ENCODE peak calls at places on chromosome 10, in five cellular contexts. X is A549, B is HepG2, C is H1, Q is K562. M is an unnamed sample.

GRCh38 chr10:120221873-120222485 is 235.0 kb upstream of the PLPP4 start:
- DNase-seq in X (peak), B (peak), C (peak), Q (peak), M (peak)

GRCh38 chr10:48444861-48445841 is 138.7 kb downstream of the MAPK8 start:
- DNase-seq in X (no peak), B (peak), C (no peak), Q (no peak), M (no peak)

GRCh38 chr10:127849896-127850295 is 42.8 kb downstream of the CLRN3 start:
- DNase-seq in X (no peak), B (no peak), C (no peak), Q (no peak), M (no peak)

GRCh38 chr10:111108441-111108840 is 31.6 kb downstream of the ADRA2A start:
- DNase-seq in X (no peak), B (no peak), C (no peak), Q (no peak), M (no peak)

GRCh38 chr10:99676895-99677294 is 17.6 kb downstream of the ENTPD7 start:
- DNase-seq in X (no peak), B (no peak), C (no peak), Q (no peak), M (no peak)

GRCh38 chr10:88194961-88195367 is 331.5 kb downstream of the PTEN start:
- DNase-seq in X (no peak), B (no peak), C (no peak), Q (no peak), M (no peak)

GRCh38 chr10:70615784-70616511 is 13.4 kb upstream of the PRF1 start:
- DNase-seq in X (no peak), B (no peak), C (no peak), Q (no peak), M (no peak)

GRCh38 chr10:71039551-71039950 is 151.2 kb upstream of the PCBD1 start:
- DNase-seq in X (no peak), B (no peak), C (no peak), Q (no peak), M (no peak)

GRCh38 chr10:124217031-124217430 is 123.6 kb upstream of the CHST15 start:
- DNase-seq in X (no peak), B (no peak), C (no peak), Q (no peak), M (no peak)

GRCh38 chr10:24894309-24894708 is 58.1 kb downstream of the PRTFDC1 start:
- DNase-seq in X (no peak), B (no peak), C (no peak), Q (peak), M (peak)

GRCh38 chr10:97494151-97494550 is 4.1 kb downstream of the MMS19 start:
- DNase-seq in X (no peak), B (no peak), C (no peak), Q (no peak), M (peak)

GRCh38 chr10:125707852-125708468 is 11.5 kb upstream of the EDRF1 start:
- DNase-seq in X (peak), B (peak), C (no peak), Q (no peak), M (no peak)

GRCh38 chr10:110008518-110009339 is 945 bp downstream of the ADD3 start:
- DNase-seq in X (peak), B (peak), C (no peak), Q (peak), M (peak)

GRCh38 chr10:76397210-76397881 is 965.9 kb downstream of the LRMDA start:
- DNase-seq in X (no peak), B (no peak), C (no peak), Q (no peak), M (no peak)

GRCh38 chr10:63627376-63627775 is 106.2 kb downstream of the REEP3 start:
- DNase-seq in X (no peak), B (no peak), C (no peak), Q (no peak), M (no peak)

GRCh38 chr10:103479135-103479534 is at the start of gene CALHM3:
- DNase-seq in X (peak), B (no peak), C (no peak), Q (peak), M (no peak)

GRCh38 chr10:75568721-75569120 is 137.3 kb downstream of the LRMDA start:
- DNase-seq in X (no peak), B (no peak), C (no peak), Q (no peak), M (no peak)

GRCh38 chr10:102644646-102645387 is 538 bp downstream of the TRIM8 start:
- DNase-seq in X (peak), B (peak), C (peak), Q (peak), M (peak)

GRCh38 chr10:118721005-118721876 is 33.5 kb downstream of the CACUL1 start:
- DNase-seq in X (peak), B (peak), C (no peak), Q (peak), M (peak)

GRCh38 chr10:119663866-119664698 is 12.9 kb downstream of the BAG3 start:
- DNase-seq in X (no peak), B (no peak), C (no peak), Q (peak), M (no peak)

GRCh38 chr10:71444284-71445054 is 47.7 kb downstream of the CDH23 start:
- DNase-seq in X (no peak), B (no peak), C (no peak), Q (no peak), M (no peak)

GRCh38 chr10:90960355-90960814 is 39.5 kb upstream of the ANKRD1 start:
- DNase-seq in X (peak), B (no peak), C (no peak), Q (no peak), M (peak)

GRCh38 chr10:9342865-9343450 is 1288.5 kb downstream of the GATA3 start:
- DNase-seq in X (no peak), B (peak), C (no peak), Q (peak), M (peak)

GRCh38 chr10:43202657-43203490 is 64.0 kb downstream of the RASGEF1A start:
- DNase-seq in X (no peak), B (no peak), C (peak), Q (peak), M (no peak)

GRCh38 chr10:119448579-119449209 is 93.8 kb downstream of the RGS10 start:
- DNase-seq in X (no peak), B (no peak), C (no peak), Q (no peak), M (no peak)

GRCh38 chr10:127877701-127878100 is 15.0 kb downstream of the CLRN3 start:
- DNase-seq in X (no peak), B (no peak), C (no peak), Q (no peak), M (peak)

GRCh38 chr10:98376485-98376884 is 38.5 kb downstream of the PYROXD2 start:
- DNase-seq in X (no peak), B (no peak), C (no peak), Q (no peak), M (no peak)

GRCh38 chr10:102758226-102758932 is 14.6 kb downstream of the WBP1L start:
- DNase-seq in X (no peak), B (no peak), C (no peak), Q (no peak), M (no peak)

GRCh38 chr10:115795964-115796363 is 477.0 kb downstream of the GFRA1 start:
- DNase-seq in X (no peak), B (no peak), C (no peak), Q (no peak), M (no peak)

GRCh38 chr10:43389867-43390266 is 18.4 kb downstream of the FXYD4 start:
- DNase-seq in X (no peak), B (no peak), C (no peak), Q (peak), M (no peak)

GRCh38 chr10:80104066-80104926 is 25.8 kb downstream of the TMEM254 start:
- DNase-seq in X (no peak), B (peak), C (no peak), Q (no peak), M (peak)

GRCh38 chr10:42754155-42755027 is 28.2 kb upstream of the BMS1 start:
- DNase-seq in X (peak), B (no peak), C (no peak), Q (no peak), M (peak)

GRCh38 chr10:43622022-43622421 is 15.8 kb downstream of the ZNF485 start:
- DNase-seq in X (no peak), B (no peak), C (no peak), Q (no peak), M (no peak)

GRCh38 chr10:79483299-79483698 is 29.0 kb upstream of the EIF5AL1 start:
- DNase-seq in X (no peak), B (no peak), C (no peak), Q (no peak), M (no peak)

GRCh38 chr10:17415046-17415643 is 39.2 kb downstream of the ST8SIA6 start:
- DNase-seq in X (no peak), B (no peak), C (no peak), Q (no peak), M (no peak)

GRCh38 chr10:60496181-60496580 is 106.5 kb upstream of the ANK3 start:
- DNase-seq in X (no peak), B (no peak), C (no peak), Q (no peak), M (no peak)

DNA sequence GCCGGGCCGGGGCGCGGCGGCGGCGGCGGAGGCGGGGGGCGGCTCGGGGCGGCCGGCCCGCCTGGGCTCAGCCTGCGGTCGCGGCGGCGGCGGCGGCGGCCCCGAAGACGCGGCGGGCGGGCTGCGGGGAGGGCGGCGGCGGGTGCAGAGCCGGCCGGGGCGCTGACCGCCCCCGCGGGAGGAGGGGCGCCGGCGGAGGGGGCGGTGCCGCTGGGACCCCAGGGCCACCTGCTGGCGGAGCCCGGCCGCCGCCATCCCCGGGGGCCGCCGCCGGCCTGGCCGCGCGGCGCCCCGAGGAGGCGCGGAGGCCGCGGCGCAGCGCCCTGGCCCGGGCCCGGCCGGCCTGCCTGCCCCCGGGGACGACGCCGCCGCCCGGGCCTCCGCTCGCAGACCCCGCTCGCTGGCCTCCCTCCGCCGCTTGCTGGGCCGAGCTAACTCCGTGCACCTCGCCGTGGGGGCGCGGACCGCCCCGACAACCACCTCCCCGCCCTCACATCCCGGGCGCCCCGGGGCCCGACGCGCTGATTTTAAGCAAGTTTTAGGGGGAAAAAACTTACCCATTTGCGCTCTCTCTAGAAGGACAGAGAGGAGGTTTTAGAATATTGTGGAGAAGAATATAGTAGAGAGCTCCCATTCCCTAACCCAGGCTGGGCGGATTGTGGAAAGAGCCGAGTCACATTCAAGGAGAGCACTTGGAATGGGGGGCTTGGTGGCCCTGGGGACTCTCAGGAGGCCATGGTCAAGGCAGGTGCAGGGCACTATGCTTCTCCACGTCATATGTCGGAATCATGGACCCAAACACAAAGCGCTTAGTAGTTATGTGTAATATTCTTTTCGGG is at the start of gene BEND7:
- DNase-seq in X (peak), B (no peak), C (no peak), Q (peak), M (peak)
- TF ChIP-seq JUN in X (no peak), B (no peak), C (no peak), Q (no peak), M (no peak)

DNA sequence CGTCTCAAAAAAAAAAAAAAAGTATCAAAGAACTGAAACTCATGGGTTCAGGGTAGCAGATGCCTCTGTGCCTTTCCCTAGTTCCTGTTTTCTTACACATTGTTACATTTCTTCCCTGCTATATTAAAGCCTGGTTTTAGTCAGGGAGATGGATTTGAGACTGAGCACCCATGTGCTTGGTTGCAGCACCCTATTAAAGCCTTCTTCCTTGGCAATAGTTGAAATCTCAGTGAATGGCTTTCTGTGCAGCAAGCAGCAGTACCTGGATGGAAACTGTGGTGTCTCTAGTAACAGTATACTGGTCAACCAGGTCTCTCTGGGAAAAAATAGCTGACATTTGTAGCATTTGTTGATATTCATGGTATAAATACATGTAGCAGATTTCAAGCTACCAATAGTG is 331.1 kb downstream of the ANKRD30A start:
- DNase-seq in X (no peak), B (no peak), C (no peak), Q (no peak), M (no peak)
- H3K4me3 ChIP-seq in X (no peak), B (no peak), C (no peak), Q (no peak), M (no peak)

DNA sequence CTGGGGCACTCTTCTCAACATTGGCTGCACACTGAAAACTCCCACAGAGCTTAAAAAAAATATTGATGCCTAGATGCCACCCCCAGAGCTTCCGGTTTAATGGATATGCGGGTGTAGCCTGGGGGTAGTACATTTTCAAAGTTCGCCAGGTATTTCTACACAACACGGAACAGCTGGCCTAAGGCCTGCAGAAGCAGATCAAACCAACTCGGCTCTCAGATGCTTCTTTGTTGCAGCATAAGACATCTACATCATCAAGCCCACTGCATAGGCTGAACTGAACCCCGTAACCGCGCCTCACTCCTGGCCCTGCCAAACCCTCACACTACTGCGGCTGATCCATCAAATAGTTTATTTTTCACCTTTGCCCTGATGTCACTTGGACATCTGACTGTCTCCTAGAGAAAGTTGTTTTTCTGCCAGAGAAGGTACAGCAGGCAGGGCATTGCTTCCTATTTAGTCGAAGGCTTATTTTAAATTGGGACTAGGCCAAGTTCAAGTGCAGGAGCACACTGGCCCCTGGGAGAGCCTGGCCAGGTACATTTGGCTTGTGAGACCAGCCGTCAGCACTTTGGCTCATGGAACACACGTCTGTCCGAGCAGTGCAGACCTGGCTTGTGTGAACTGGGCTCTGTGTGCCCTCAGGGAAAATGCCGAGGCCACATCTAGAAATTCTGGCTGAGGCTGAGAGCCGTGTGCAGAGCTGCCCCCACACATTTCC is 113.3 kb downstream of the TACC2 start:
- DNase-seq in X (peak), B (no peak), C (no peak), Q (no peak), M (no peak)
- TF ChIP-seq JUN in X (peak), B (no peak), C (no peak), Q (no peak), M (no peak)

GRCh38 chr10:30834636-30835035 is 197.0 kb downstream of the ZNF438 start:
- DNase-seq in X (no peak), B (no peak), C (no peak), Q (no peak), M (no peak)
- H3K4me3 ChIP-seq in X (no peak), B (no peak), C (no peak), Q (no peak), M (no peak)

GRCh38 chr10:92530421-92530820 is 43.5 kb downstream of the IDE start:
- DNase-seq in X (no peak), B (no peak), C (no peak), Q (no peak), M (no peak)
- TF ChIP-seq JUN in X (no peak), B (no peak), C (no peak), Q (no peak), M (no peak)

GRCh38 chr10:1026578-1026977 is 919 bp upstream of the IDI2 start:
- DNase-seq in X (no peak), B (no peak), C (no peak), Q (no peak), M (no peak)
- H3K4me3 ChIP-seq in X (no peak), B (no peak), C (no peak), Q (no peak), M (no peak)

GRCh38 chr10:12597800-12598750 is 248.7 kb downstream of the CAMK1D start:
- DNase-seq in X (no peak), B (no peak), C (no peak), Q (no peak), M (no peak)
- TF ChIP-seq JUN in X (no peak), B (no peak), C (no peak), Q (no peak), M (no peak)

GRCh38 chr10:3786295-3786981 is 1.4 kb upstream of the KLF6 start:
- DNase-seq in X (no peak), B (peak), C (no peak), Q (peak), M (peak)
- H3K4me3 ChIP-seq in X (peak), B (peak), C (peak), Q (peak), M (no peak)